ENCODE peak calls at places on chromosomes 16 and 17, in nine cellular contexts. W is CD4-positive, CD25-positive, alpha-beta regulatory T cell; K is hypothalamus; Y is stimulated activated CD8-positive, alpha-beta memory T cell treated with anti-CD3 and anti-CD28 coated beads, Interleukin-2, amount 100 ng/mL, for 48 hours; Z is activated naive CD4-positive, alpha-beta T cell treated with Interleukin-2 at 50 U/mL for 16 hours; O is non-pigmented ciliary epithelial cell; P is activated CD8-positive, alpha-beta memory T cell treated with anti-CD3 and anti-CD28 coated beads for 1 hour; F is GM03348; J is fibroblast of lung. M is an unnamed sample.

GRCh38 chr16:89257281-89257731 is 39.8 kb downstream of the ZNF778 start:
- DNase-seq in W (no peak), K (no peak), Y (no peak), Z (no peak), O (no peak), P (no peak), F (peak; percentile 63), J (no peak), M (no peak)

GRCh38 chr17:73166731-73167581 is 2.1 kb downstream of the SSTR2 start:
- DNase-seq in W (no peak), K (no peak), Y (no peak), Z (peak; percentile 19), O (no peak), P (no peak), F (no peak), J (no peak), M (no peak)

GRCh38 chr17:78933959-78934568 is 8.9 kb upstream of the TIMP2 start:
- DNase-seq in W (no peak), K (peak; percentile 86), Y (no peak), Z (no peak), O (peak; percentile 91), P (no peak), F (peak; percentile 93), J (peak; percentile 99), M (no peak)

GRCh38 chr17:65123757-65124675 is 13.2 kb upstream of the RGS9 start:
- DNase-seq in W (no peak), K (no peak), Y (no peak), Z (no peak), O (no peak), P (no peak), F (no peak), J (peak; percentile 71), M (no peak)

GRCh38 chr16:89035013-89035697 is 58.1 kb upstream of the CBFA2T3 start:
- DNase-seq in W (no peak), K (no peak), Y (no peak), Z (no peak), O (no peak), P (no peak), F (no peak), J (no peak), M (no peak)

GRCh38 chr17:67628580-67629013 is 89.1 kb upstream of the NOL11 start:
- DNase-seq in W (no peak), K (peak; percentile 40), Y (no peak), Z (no peak), O (no peak), P (no peak), F (no peak), J (peak; percentile 28), M (no peak)

GRCh38 chr17:49218941-49219913 is 8.7 kb downstream of the ABI3 start:
- DNase-seq in W (no peak), K (peak; percentile 2), Y (peak; percentile 40), Z (peak; percentile 21), O (no peak), P (no peak), F (no peak), J (no peak), M (no peak)

GRCh38 chr16:89584768-89585549 is 9.4 kb downstream of the CPNE7 start:
- DNase-seq in W (no peak), K (no peak), Y (no peak), Z (no peak), O (no peak), P (no peak), F (no peak), J (no peak), M (no peak)

GRCh38 chr17:64196626-64197025 is 66.4 kb downstream of the TEX2 start:
- DNase-seq in W (no peak), K (no peak), Y (no peak), Z (no peak), O (peak; percentile 70), P (no peak), F (peak; percentile 62), J (peak; percentile 62), M (no peak)

GRCh38 chr16:17469011-17469741 is 1.6 kb downstream of the XYLT1 start:
- DNase-seq in W (no peak), K (no peak), Y (no peak), Z (no peak), O (no peak), P (no peak), F (peak; percentile 73), J (peak; percentile 53), M (no peak)

GRCh38 chr17:74569392-74570003 is 2.2 kb upstream of the CD300H start:
- DNase-seq in W (no peak), K (peak; percentile 15), Y (no peak), Z (no peak), O (peak; percentile 88), P (no peak), F (no peak), J (peak; percentile 82), M (no peak)

GRCh38 chr17:1929896-1930750 is 95.0 kb downstream of the RTN4RL1 start:
- DNase-seq in W (no peak), K (no peak), Y (no peak), Z (no peak), O (no peak), P (no peak), F (no peak), J (no peak), M (no peak)

GRCh38 chr17:32803544-32803943 is 73.4 kb downstream of the MYO1D start:
- DNase-seq in W (no peak), K (no peak), Y (no peak), Z (no peak), O (no peak), P (no peak), F (peak; percentile 43), J (peak; percentile 80), M (no peak)

GRCh38 chr17:77580531-77580930 is 378.0 kb upstream of the TNRC6C start:
- DNase-seq in W (no peak), K (no peak), Y (no peak), Z (no peak), O (no peak), P (no peak), F (no peak), J (no peak), M (no peak)

GRCh38 chr17:55731586-55732250 is 9.1 kb upstream of the TMEM100 start:
- DNase-seq in W (no peak), K (no peak), Y (no peak), Z (no peak), O (no peak), P (no peak), F (peak; percentile 53), J (peak; percentile 69), M (no peak)

GRCh38 chr17:32266389-32267269 is 997 bp downstream of the RHBDL3 start:
- DNase-seq in W (no peak), K (no peak), Y (peak; percentile 15), Z (peak; percentile 44), O (no peak), P (no peak), F (no peak), J (no peak), M (no peak)

GRCh38 chr17:20127660-20128413 is 118.7 kb downstream of the SPECC1 start:
- DNase-seq in W (no peak), K (no peak), Y (no peak), Z (no peak), O (no peak), P (no peak), F (peak; percentile 31), J (peak; percentile 93), M (no peak)

GRCh38 chr16:3879887-3880564 is 487 bp downstream of the CREBBP start:
- DNase-seq in W (peak; percentile 63), K (peak; percentile 46), Y (peak; percentile 61), Z (peak; percentile 75), O (no peak), P (peak; percentile 40), F (peak; percentile 92), J (peak; percentile 58), M (no peak)

GRCh38 chr17:42097691-42098661 is at the start of gene ZNF385C:
- DNase-seq in W (peak; percentile 33), K (no peak), Y (no peak), Z (peak; percentile 48), O (no peak), P (no peak), F (peak; percentile 45), J (no peak), M (no peak)

GRCh38 chr17:43015579-43015978 is 6.6 kb downstream of the VAT1 start:
- DNase-seq in W (no peak), K (no peak), Y (no peak), Z (no peak), O (no peak), P (no peak), F (no peak), J (peak; percentile 25), M (no peak)

GRCh38 chr16:87952751-87953150 is 1.5 kb downstream of the BANP start:
- DNase-seq in W (no peak), K (no peak), Y (no peak), Z (no peak), O (no peak), P (no peak), F (no peak), J (no peak), M (no peak)

GRCh38 chr17:7440113-7440822 is 956 bp downstream of the FGF11 start:
- DNase-seq in W (no peak), K (peak; percentile 27), Y (no peak), Z (peak; percentile 18), O (no peak), P (no peak), F (peak; percentile 37), J (peak; percentile 14), M (no peak)

GRCh38 chr17:69434164-69434579 is 19.7 kb downstream of the MAP2K6 start:
- DNase-seq in W (no peak), K (peak; percentile 33), Y (no peak), Z (no peak), O (no peak), P (no peak), F (no peak), J (peak; percentile 81), M (no peak)

GRCh38 chr17:41645371-41646063 is 21.1 kb upstream of the KRT17 start:
- DNase-seq in W (no peak), K (no peak), Y (no peak), Z (no peak), O (no peak), P (no peak), F (peak; percentile 39), J (peak; percentile 48), M (no peak)

GRCh38 chr17:72466199-72466598 is 345.4 kb downstream of the SOX9 start:
- DNase-seq in W (no peak), K (no peak), Y (no peak), Z (no peak), O (peak; percentile 41), P (no peak), F (no peak), J (peak; percentile 70), M (no peak)

GRCh38 chr17:82389379-82389778 is 17.8 kb downstream of the UTS2R start:
- DNase-seq in W (no peak), K (no peak), Y (no peak), Z (no peak), O (no peak), P (no peak), F (no peak), J (no peak), M (no peak)

GRCh38 chr17:57033296-57033695 is 51.8 kb upstream of the AKAP1 start:
- DNase-seq in W (no peak), K (no peak), Y (no peak), Z (no peak), O (no peak), P (no peak), F (no peak), J (peak; percentile 34), M (peak; percentile 10)

GRCh38 chr17:17943281-17943984 is 28.8 kb downstream of the TOM1L2 start:
- DNase-seq in W (no peak), K (no peak), Y (no peak), Z (no peak), O (no peak), P (no peak), F (no peak), J (no peak), M (no peak)

GRCh38 chr17:3750926-3751325 is 27.2 kb downstream of the HASPIN start:
- DNase-seq in W (peak; percentile 12), K (no peak), Y (no peak), Z (peak; percentile 43), O (no peak), P (no peak), F (no peak), J (no peak), M (no peak)

GRCh38 chr16:77868478-77868877 is 80.1 kb downstream of the VAT1L start:
- DNase-seq in W (no peak), K (no peak), Y (no peak), Z (no peak), O (no peak), P (no peak), F (no peak), J (no peak), M (no peak)

GRCh38 chr16:64094992-64095579 is 1026.8 kb downstream of the CDH11 start:
- DNase-seq in W (no peak), K (no peak), Y (no peak), Z (no peak), O (no peak), P (no peak), F (no peak), J (peak; percentile 31), M (no peak)

M was measured in NCI-H1048.